ENCODE peak calls at places on chromosomes 5 and 9, in four cellular contexts. N, V, E and I are unnamed samples. For H3K4me1 and H3K36me3, the result is how much of the 10 kb centered on the place peaks cover.

GRCh38 chr9:107275530-107275929 is 7.5 kb upstream of the RAD23B start:
- DNase-seq in N (no peak), V (no peak), E (no peak), I (no peak)

GRCh38 chr5:175261098-175261497 is 182.9 kb downstream of the DRD1 start:
- DNase-seq in N (no peak), V (peak), E (no peak), I (no peak)

GRCh38 chr9:5566054-5566618 is 55.8 kb downstream of the PDCD1LG2 start:
- DNase-seq in N (no peak), V (no peak), E (no peak), I (no peak)

GRCh38 chr9:8365466-8366160 is 566.0 kb upstream of the DMAC1 start:
- DNase-seq in N (no peak), V (no peak), E (peak), I (no peak)

GRCh38 chr9:20570756-20571155 is 51.5 kb downstream of the MLLT3 start:
- DNase-seq in N (no peak), V (peak), E (peak), I (no peak)

GRCh38 chr5:75465480-75465879 is 45.9 kb downstream of the CERT1 start:
- DNase-seq in N (no peak), V (peak), E (peak), I (peak)

GRCh38 chr9:113793558-113793957 is 82.6 kb upstream of the ZNF618 start:
- DNase-seq in N (no peak), V (no peak), E (no peak), I (no peak)

GRCh38 chr5:44388504-44389409 is 463 bp downstream of the FGF10 start:
- DNase-seq in N (no peak), V (peak), E (no peak), I (peak)

GRCh38 chr9:71393011-71393410 is 271.6 kb upstream of the TRPM3 start:
- DNase-seq in N (no peak), V (no peak), E (no peak), I (no peak)

GRCh38 chr9:127739614-127740322 is 4.7 kb upstream of the TOR2A start:
- DNase-seq in N (no peak), V (no peak), E (no peak), I (peak)

GRCh38 chr9:2128611-2129010 is 113.5 kb downstream of the SMARCA2 start:
- DNase-seq in N (no peak), V (no peak), E (no peak), I (no peak)

GRCh38 chr9:39108145-39108544 is 179.8 kb downstream of the CNTNAP3 start:
- DNase-seq in N (no peak), V (no peak), E (no peak), I (no peak)

GRCh38 chr9:128555180-128555721 is 2.9 kb downstream of the SPTAN1 start:
- DNase-seq in N (peak), V (peak), E (peak), I (peak)

GRCh38 chr5:179759961-179760541 is 27.4 kb downstream of the MAML1 start:
- DNase-seq in N (no peak), V (no peak), E (no peak), I (no peak)

GRCh38 chr5:179755022-179755421 is 22.4 kb downstream of the MAML1 start:
- DNase-seq in N (no peak), V (no peak), E (peak), I (peak)

GRCh38 chr5:179762781-179763176 is 30.2 kb downstream of the MAML1 start:
- DNase-seq in N (no peak), V (peak), E (peak), I (no peak)

GRCh38 chr5:179762079-179762780 is 29.6 kb downstream of the MAML1 start:
- DNase-seq in N (no peak), V (no peak), E (peak), I (no peak)

DNA sequence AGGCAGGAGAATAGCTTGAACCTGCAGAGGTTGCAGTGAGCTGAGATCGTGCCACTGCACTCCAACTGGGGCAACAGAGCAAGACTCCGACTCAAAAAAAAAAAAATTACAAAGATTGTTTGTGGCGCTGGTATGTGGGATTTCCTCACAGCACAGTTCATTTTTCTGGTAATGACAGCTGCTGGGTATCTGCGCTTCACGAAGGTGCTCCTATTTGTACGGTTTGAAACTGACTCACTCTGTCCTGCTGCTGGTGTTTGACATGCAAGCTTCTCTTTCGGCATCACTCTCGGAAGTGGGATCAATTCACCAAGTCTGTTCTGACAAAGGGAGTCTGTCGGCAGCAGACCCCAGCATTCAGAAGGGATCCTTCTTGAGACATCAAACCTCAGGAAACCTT is 26.3 kb downstream of the MAML1 start:
- DNase-seq in N (no peak), V (no peak), E (peak), I (no peak)
- H3K4me1 ChIP-seq in N (half or more), V (under half), E (under half), I (half or more)

GRCh38 chr5:106363578-106363977 is 1307.2 kb downstream of the EFNA5 start:
- DNase-seq in N (no peak), V (no peak), E (peak), I (no peak)

GRCh38 chr5:106367281-106367680 is 1303.5 kb downstream of the EFNA5 start:
- DNase-seq in N (no peak), V (no peak), E (no peak), I (no peak)

GRCh38 chr5:106368021-106368420 is 1302.7 kb downstream of the EFNA5 start:
- DNase-seq in N (no peak), V (no peak), E (no peak), I (no peak)
- H3K27ac ChIP-seq in N (no peak), V (no peak), E (no peak), I (no peak)

GRCh38 chr5:132270706-132271105 is 13.2 kb downstream of the PDLIM4 start:
- DNase-seq in N (peak), V (no peak), E (no peak), I (no peak)
- H3K36me3 ChIP-seq in N (under half), V (half or more), E (under half), I (under half)

GRCh38 chr5:102801375-102801774 is 46.3 kb downstream of the PAM start:
- DNase-seq in N (no peak), V (no peak), E (peak), I (no peak)

GRCh38 chr5:102800427-102800826 is 45.3 kb downstream of the PAM start:
- DNase-seq in N (no peak), V (no peak), E (no peak), I (no peak)

GRCh38 chr5:102798103-102798502 is 43.0 kb downstream of the PAM start:
- DNase-seq in N (no peak), V (no peak), E (no peak), I (no peak)

GRCh38 chr5:102799017-102799416 is 43.9 kb downstream of the PAM start:
- DNase-seq in N (no peak), V (no peak), E (peak), I (peak)

GRCh38 chr5:102802704-102803458 is 47.8 kb downstream of the PAM start:
- DNase-seq in N (no peak), V (no peak), E (no peak), I (no peak)
- H3K4me1 ChIP-seq in N (under half), V (under half), E (under half), I (under half)

DNA sequence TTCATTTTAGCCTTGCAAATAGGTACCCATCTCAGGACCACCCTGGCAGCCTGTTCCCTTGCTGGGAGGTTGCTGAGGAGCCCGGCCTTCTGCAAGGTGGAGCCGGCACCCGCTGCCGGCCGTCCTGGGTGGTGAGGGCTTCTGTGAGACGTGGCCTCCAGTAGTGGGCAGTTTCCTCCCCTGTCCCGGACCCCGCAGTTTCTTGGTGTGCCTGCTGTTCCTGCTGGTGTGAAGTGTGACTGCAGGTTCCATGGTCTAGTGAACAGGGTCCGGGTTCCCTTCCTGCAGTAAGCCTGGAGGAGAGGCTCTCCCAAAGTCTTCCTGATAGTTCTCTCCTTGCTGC is 13.6 kb downstream of the OLFM1 start:
- DNase-seq in N (no peak), V (no peak), E (no peak), I (no peak)
- H3K27ac ChIP-seq in N (no peak), V (no peak), E (no peak), I (no peak)

GRCh38 chr5:154815684-154816247 is 34.6 kb downstream of the FAXDC2 start:
- DNase-seq in N (no peak), V (no peak), E (no peak), I (no peak)
- H3K36me3 ChIP-seq in N (half or more), V (half or more), E (under half), I (under half)

GRCh38 chr5:168327019-168327421 is 35.6 kb downstream of the WWC1 start:
- DNase-seq in N (no peak), V (peak), E (peak), I (no peak)
- H3K4me1 ChIP-seq in N (under half), V (under half), E (under half), I (under half)

GRCh38 chr9:92964981-92965758 is 17.8 kb downstream of the FGD3 start:
- DNase-seq in N (peak), V (no peak), E (no peak), I (no peak)

GRCh38 chr9:92965759-92966517 is 18.6 kb downstream of the FGD3 start:
- DNase-seq in N (no peak), V (no peak), E (no peak), I (no peak)

GRCh38 chr9:92963831-92964606 is 16.7 kb downstream of the FGD3 start:
- DNase-seq in N (peak), V (no peak), E (no peak), I (no peak)

GRCh38 chr9:92962846-92963245 is 15.5 kb downstream of the FGD3 start:
- DNase-seq in N (peak), V (no peak), E (no peak), I (no peak)

DNA sequence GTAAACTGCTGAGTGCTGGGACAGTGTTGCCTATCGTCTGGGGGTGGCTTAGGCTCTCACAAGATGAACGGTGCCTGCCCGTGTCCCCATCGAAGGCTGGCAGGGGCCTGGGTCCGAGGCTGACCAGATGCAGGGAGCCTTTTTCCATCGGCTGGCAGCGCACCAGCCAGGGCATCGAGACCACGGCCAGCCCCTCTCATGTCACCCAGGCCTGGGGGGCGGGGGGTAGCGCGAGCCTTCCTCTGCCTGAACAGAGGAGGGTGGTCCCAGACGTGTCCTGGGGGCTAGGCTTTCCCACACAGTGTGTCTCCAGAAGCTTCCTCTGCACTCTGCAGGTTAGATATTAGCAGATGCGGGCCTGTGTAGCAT is 17.3 kb downstream of the FGD3 start:
- DNase-seq in N (no peak), V (no peak), E (no peak), I (no peak)
- H3K27ac ChIP-seq in N (peak), V (no peak), E (no peak), I (no peak)

GRCh38 chr5:112811023-112811422 is 50.1 kb upstream of the SRP19 start:
- DNase-seq in N (no peak), V (no peak), E (no peak), I (no peak)

GRCh38 chr5:112812549-112812948 is 48.5 kb upstream of the SRP19 start:
- DNase-seq in N (no peak), V (no peak), E (no peak), I (no peak)
- H3K36me3 ChIP-seq in N (under half), V (under half), E (under half), I (under half)